ENCODE peak calls at places on chromosomes 1 and 21, in ten cellular contexts. F, J, V, L, X, E, D, O, N and Y are unnamed samples. For H3K27me3, the result is how much of the 10 kb centered on the place peaks cover.

GRCh38 chr1:232767381-232768074 is 37.7 kb upstream of the MAP10 start:
- DNase-seq in F (no peak), J (no peak), V (peak), L (peak), X (no peak), E (no peak), D (peak), O (no peak), N (no peak), Y (peak)

GRCh38 chr1:22288593-22289241 is 145.8 kb upstream of the WNT4 start:
- DNase-seq in F (no peak), J (no peak), V (no peak), L (no peak), X (no peak), E (no peak), D (no peak), O (peak), N (no peak), Y (no peak)

GRCh38 chr1:16067933-16068332 is 5.5 kb downstream of the FAM131C start:
- DNase-seq in F (no peak), J (no peak), V (no peak), L (no peak), X (no peak), E (no peak), D (no peak), O (no peak), N (no peak), Y (no peak)

GRCh38 chr1:55329826-55330432 is 114.8 kb upstream of the USP24 start:
- DNase-seq in F (no peak), J (no peak), V (no peak), L (no peak), X (no peak), E (no peak), D (peak), O (no peak), N (no peak), Y (no peak)

GRCh38 chr1:18387307-18387706 is 93.4 kb upstream of the KLHDC7A start:
- DNase-seq in F (no peak), J (no peak), V (no peak), L (no peak), X (no peak), E (no peak), D (no peak), O (no peak), N (no peak), Y (no peak)

GRCh38 chr1:9039761-9040658 is 13.8 kb upstream of the SLC2A7 start:
- DNase-seq in F (no peak), J (no peak), V (no peak), L (no peak), X (no peak), E (no peak), D (no peak), O (no peak), N (no peak), Y (no peak)

GRCh38 chr1:119712342-119713038 is 756 bp downstream of the PHGDH start:
- DNase-seq in F (peak), J (no peak), V (peak), L (peak), X (peak), E (peak), D (peak), O (peak), N (no peak), Y (peak)

GRCh38 chr1:171805395-171806115 is 24.1 kb downstream of the METTL13 start:
- DNase-seq in F (no peak), J (no peak), V (no peak), L (no peak), X (no peak), E (no peak), D (no peak), O (no peak), N (no peak), Y (no peak)

GRCh38 chr1:167541610-167542009 is 12.0 kb downstream of the CREG1 start:
- DNase-seq in F (no peak), J (no peak), V (no peak), L (peak), X (no peak), E (no peak), D (no peak), O (no peak), N (no peak), Y (no peak)

GRCh38 chr1:20095564-20096434 is 23.5 kb downstream of the PLA2G2D start:
- DNase-seq in F (no peak), J (no peak), V (no peak), L (no peak), X (no peak), E (no peak), D (no peak), O (peak), N (no peak), Y (no peak)

GRCh38 chr1:4061521-4062031 is 161.5 kb upstream of the C1orf174 start:
- DNase-seq in F (no peak), J (no peak), V (no peak), L (no peak), X (no peak), E (no peak), D (no peak), O (peak), N (no peak), Y (no peak)

GRCh38 chr1:29121516-29121937 is 2.2 kb downstream of the TMEM200B start:
- DNase-seq in F (no peak), J (no peak), V (peak), L (no peak), X (no peak), E (no peak), D (no peak), O (no peak), N (no peak), Y (no peak)

GRCh38 chr1:3710251-3710650 is 42.0 kb upstream of the CCDC27 start:
- DNase-seq in F (no peak), J (no peak), V (no peak), L (no peak), X (no peak), E (no peak), D (no peak), O (no peak), N (no peak), Y (no peak)

GRCh38 chr1:113142791-113143190 is 69.8 kb downstream of the LRIG2 start:
- DNase-seq in F (no peak), J (no peak), V (no peak), L (no peak), X (no peak), E (no peak), D (peak), O (no peak), N (no peak), Y (peak)

GRCh38 chr21:32772281-32773047 is 909 bp upstream of the PAXBP1 start:
- DNase-seq in F (no peak), J (peak), V (peak), L (peak), X (no peak), E (no peak), D (no peak), O (no peak), N (peak), Y (no peak)

GRCh38 chr21:44296103-44296519 is 3.7 kb upstream of the PFKL start:
- DNase-seq in F (no peak), J (no peak), V (no peak), L (no peak), X (no peak), E (no peak), D (no peak), O (no peak), N (no peak), Y (no peak)

GRCh38 chr1:201497935-201498509 is 8.9 kb downstream of the CSRP1 start:
- DNase-seq in F (no peak), J (no peak), V (no peak), L (no peak), X (no peak), E (no peak), D (no peak), O (no peak), N (no peak), Y (no peak)

GRCh38 chr21:37220433-37220980 is 46.6 kb downstream of the VPS26C start:
- DNase-seq in F (no peak), J (peak), V (peak), L (peak), X (no peak), E (peak), D (peak), O (no peak), N (no peak), Y (peak)

GRCh38 chr1:160519542-160520435 is 3.3 kb downstream of the SLAMF6 start:
- DNase-seq in F (no peak), J (no peak), V (no peak), L (no peak), X (no peak), E (no peak), D (no peak), O (no peak), N (no peak), Y (no peak)

GRCh38 chr1:101846820-101847219 is 149.9 kb downstream of the OLFM3 start:
- DNase-seq in F (no peak), J (no peak), V (no peak), L (no peak), X (no peak), E (peak), D (no peak), O (no peak), N (no peak), Y (no peak)

GRCh38 chr1:161174911-161175310 is 2.4 kb downstream of the B4GALT3 start:
- DNase-seq in F (no peak), J (no peak), V (no peak), L (no peak), X (no peak), E (no peak), D (no peak), O (peak), N (no peak), Y (no peak)

GRCh38 chr1:119626841-119627240 is 21.2 kb downstream of the ZNF697 start:
- DNase-seq in F (no peak), J (no peak), V (no peak), L (peak), X (no peak), E (no peak), D (peak), O (no peak), N (no peak), Y (peak)

GRCh38 chr1:233075045-233075444 is 124.6 kb downstream of the NTPCR start:
- DNase-seq in F (no peak), J (no peak), V (no peak), L (peak), X (no peak), E (no peak), D (peak), O (no peak), N (no peak), Y (no peak)

GRCh38 chr1:55107111-55107510 is 67.8 kb downstream of the PCSK9 start:
- DNase-seq in F (no peak), J (no peak), V (no peak), L (no peak), X (no peak), E (no peak), D (no peak), O (no peak), N (no peak), Y (no peak)

GRCh38 chr1:18396247-18396646 is 84.5 kb upstream of the KLHDC7A start:
- DNase-seq in F (no peak), J (no peak), V (no peak), L (peak), X (no peak), E (no peak), D (no peak), O (peak), N (no peak), Y (no peak)

GRCh38 chr1:233082778-233083550 is 132.6 kb downstream of the NTPCR start:
- DNase-seq in F (no peak), J (no peak), V (no peak), L (no peak), X (no peak), E (no peak), D (no peak), O (no peak), N (no peak), Y (no peak)

DNA sequence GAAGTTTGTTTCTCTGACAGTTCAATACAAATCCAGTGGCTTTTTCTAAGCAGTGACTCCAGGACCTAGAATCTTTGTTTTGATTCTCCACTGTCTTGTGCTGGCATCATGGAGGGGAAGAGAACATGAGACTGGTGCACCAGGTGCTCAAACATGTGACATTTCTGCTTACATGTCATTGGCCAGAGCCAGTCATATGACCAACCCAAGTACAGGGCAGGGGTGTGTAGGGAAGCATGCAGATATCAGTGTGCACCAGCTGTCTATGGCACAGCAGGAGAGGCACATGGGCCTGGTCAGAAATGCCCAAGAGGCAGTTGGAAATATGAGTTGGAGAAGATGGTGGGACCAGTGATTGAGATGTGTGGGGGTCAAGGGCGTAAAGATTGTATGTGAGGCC is 297.0 kb downstream of the HHAT start:
- DNase-seq in F (no peak), J (no peak), V (no peak), L (no peak), X (no peak), E (no peak), D (no peak), O (no peak), N (no peak), Y (no peak)
- H3K27ac ChIP-seq in F (peak), J (no peak), V (no peak), L (no peak), X (no peak), E (no peak), D (no peak), O (no peak), N (no peak), Y (no peak)

GRCh38 chr1:17307946-17308345 is at the start of gene PADI4:
- DNase-seq in F (no peak), J (no peak), V (no peak), L (no peak), X (no peak), E (no peak), D (no peak), O (no peak), N (no peak), Y (no peak)

GRCh38 chr1:17307329-17307728 is 668 bp upstream of the PADI4 start:
- DNase-seq in F (no peak), J (no peak), V (no peak), L (no peak), X (no peak), E (no peak), D (no peak), O (no peak), N (no peak), Y (no peak)

GRCh38 chr1:17309701-17310640 is 2.0 kb downstream of the PADI4 start:
- DNase-seq in F (no peak), J (no peak), V (no peak), L (no peak), X (no peak), E (no peak), D (no peak), O (no peak), N (no peak), Y (no peak)

GRCh38 chr1:17306921-17307320 is 1.1 kb upstream of the PADI4 start:
- DNase-seq in F (no peak), J (no peak), V (no peak), L (no peak), X (no peak), E (no peak), D (no peak), O (no peak), N (no peak), Y (no peak)

GRCh38 chr1:17308593-17308992 is 596 bp downstream of the PADI4 start:
- DNase-seq in F (no peak), J (no peak), V (no peak), L (no peak), X (no peak), E (no peak), D (no peak), O (no peak), N (no peak), Y (no peak)
- H3K27me3 ChIP-seq in F (under half), J (under half), V (under half), L (under half), X (under half), E (under half), D (under half), O (under half), N (under half), Y (under half)

GRCh38 chr1:179229214-179230140 is at the start of gene ABL2:
- DNase-seq in F (peak), J (peak), V (peak), L (no peak), X (no peak), E (peak), D (peak), O (peak), N (peak), Y (no peak)

GRCh38 chr1:179230251-179230650 is 774 bp upstream of the ABL2 start:
- DNase-seq in F (no peak), J (no peak), V (no peak), L (peak), X (no peak), E (no peak), D (peak), O (no peak), N (no peak), Y (peak)

GRCh38 chr1:179228783-179229213 is 679 bp downstream of the ABL2 start:
- DNase-seq in F (peak), J (no peak), V (peak), L (peak), X (no peak), E (peak), D (peak), O (peak), N (no peak), Y (no peak)

GRCh38 chr1:179231923-179232322 is 2.4 kb upstream of the ABL2 start:
- DNase-seq in F (no peak), J (no peak), V (no peak), L (peak), X (no peak), E (no peak), D (no peak), O (no peak), N (no peak), Y (peak)

GRCh38 chr1:179230721-179231120 is 1.2 kb upstream of the ABL2 start:
- DNase-seq in F (no peak), J (no peak), V (no peak), L (no peak), X (no peak), E (no peak), D (peak), O (no peak), N (no peak), Y (no peak)
- H3K27ac ChIP-seq in F (peak), J (no peak), V (peak), L (no peak), X (no peak), E (no peak), D (peak), O (no peak), N (no peak), Y (peak)

GRCh38 chr1:25054526-25054925 is 124.5 kb upstream of the RUNX3 start:
- DNase-seq in F (no peak), J (no peak), V (no peak), L (no peak), X (no peak), E (peak), D (no peak), O (peak), N (no peak), Y (no peak)
- H3K27me3 ChIP-seq in F (under half), J (under half), V (under half), L (half or more), X (under half), E (under half), D (under half), O (under half), N (under half), Y (under half)

GRCh38 chr1:33346921-33347649 is 26.2 kb upstream of the A3GALT2 start:
- DNase-seq in F (no peak), J (no peak), V (peak), L (peak), X (no peak), E (no peak), D (peak), O (no peak), N (no peak), Y (peak)

GRCh38 chr1:33342041-33342723 is 21.3 kb upstream of the A3GALT2 start:
- DNase-seq in F (peak), J (no peak), V (peak), L (peak), X (no peak), E (no peak), D (peak), O (peak), N (no peak), Y (peak)

GRCh38 chr1:33344896-33345295 is 24.0 kb upstream of the A3GALT2 start:
- DNase-seq in F (no peak), J (no peak), V (no peak), L (no peak), X (no peak), E (no peak), D (no peak), O (no peak), N (no peak), Y (no peak)

GRCh38 chr1:33341190-33341589 is 20.3 kb upstream of the A3GALT2 start:
- DNase-seq in F (no peak), J (no peak), V (no peak), L (no peak), X (no peak), E (no peak), D (no peak), O (no peak), N (no peak), Y (no peak)

GRCh38 chr1:33343539-33343938 is 22.6 kb upstream of the A3GALT2 start:
- DNase-seq in F (no peak), J (no peak), V (no peak), L (no peak), X (no peak), E (no peak), D (no peak), O (no peak), N (no peak), Y (peak)
- H3K27ac ChIP-seq in F (peak), J (no peak), V (peak), L (peak), X (no peak), E (peak), D (peak), O (no peak), N (no peak), Y (peak)

DNA sequence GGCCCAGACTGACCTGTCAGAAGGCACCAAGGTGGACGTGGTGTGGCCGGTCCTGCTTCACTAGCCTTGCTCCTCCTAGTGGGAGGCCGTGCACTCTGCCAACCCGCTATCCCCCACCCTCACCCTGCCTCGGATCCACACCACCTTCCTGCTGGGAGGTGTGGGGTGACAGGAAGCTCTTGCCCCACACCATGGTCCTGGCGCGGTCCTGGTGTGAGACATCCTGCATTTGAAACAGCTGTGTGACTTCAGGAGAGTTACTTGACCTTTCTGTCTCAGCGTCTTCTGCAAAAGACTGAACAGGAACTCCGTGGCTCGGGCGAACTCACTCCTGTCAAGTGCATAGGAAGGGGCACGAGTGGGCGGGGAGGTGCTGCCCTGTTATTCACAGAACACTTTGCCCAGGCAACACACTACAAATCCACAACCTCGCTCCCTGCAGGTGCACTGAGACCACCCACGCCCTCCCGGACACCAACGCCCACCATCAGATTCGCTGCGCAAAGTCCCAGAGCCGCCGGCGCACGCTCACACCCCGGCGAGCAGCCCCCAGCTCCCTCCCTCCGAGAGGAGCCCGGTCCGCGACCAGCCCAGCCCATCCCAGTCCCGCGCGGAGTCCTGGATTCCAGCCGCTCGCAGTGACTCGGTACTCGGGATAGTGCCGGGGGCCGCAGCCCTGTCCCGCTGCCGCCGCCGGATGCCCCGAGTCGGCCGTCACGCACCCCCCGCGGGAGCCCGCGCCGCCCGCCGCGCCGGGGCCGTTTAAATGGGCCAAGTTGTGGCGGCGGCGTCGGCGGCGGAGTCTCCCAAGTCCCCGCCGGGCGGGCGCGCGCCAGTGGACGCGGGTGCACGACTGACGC is at the start of gene SAMD11:
- DNase-seq in F (peak), J (peak), V (peak), L (peak), X (no peak), E (peak), D (peak), O (peak), N (peak), Y (peak)
- H3K27me3 ChIP-seq in F (under half), J (under half), V (half or more), L (under half), X (half or more), E (half or more), D (under half), O (under half), N (half or more), Y (half or more)

DNA sequence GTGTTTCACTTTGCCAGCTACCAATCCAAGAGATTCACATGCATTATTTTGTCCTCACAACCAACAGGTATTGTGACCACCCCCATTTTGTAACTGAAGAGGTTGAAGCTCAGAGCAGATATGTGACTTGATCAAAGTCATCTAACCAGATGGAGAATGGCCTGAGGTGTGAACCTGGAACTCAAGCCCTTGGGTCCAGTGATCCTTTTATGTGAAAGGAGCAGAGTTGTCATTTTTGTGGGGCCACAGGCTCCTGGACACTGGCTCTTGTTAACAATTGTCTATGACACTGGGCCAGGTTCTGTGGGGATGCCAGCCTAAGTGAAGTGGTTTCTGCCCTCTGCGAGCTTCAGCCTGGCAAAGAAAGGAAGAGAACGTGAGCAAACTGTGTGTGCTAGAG is 172.6 kb downstream of the ZZZ3 start:
- DNase-seq in F (no peak), J (no peak), V (no peak), L (no peak), X (no peak), E (no peak), D (no peak), O (no peak), N (no peak), Y (no peak)
- H3K27ac ChIP-seq in F (peak), J (no peak), V (no peak), L (peak), X (no peak), E (no peak), D (peak), O (no peak), N (no peak), Y (no peak)

GRCh38 chr1:110188116-110188618 is 21.9 kb upstream of the KCNC4 start:
- DNase-seq in F (no peak), J (no peak), V (no peak), L (peak), X (no peak), E (no peak), D (no peak), O (peak), N (no peak), Y (peak)
- H3K27me3 ChIP-seq in F (under half), J (under half), V (under half), L (under half), X (under half), E (under half), D (under half), O (under half), N (under half), Y (under half)